ENCODE peak calls at places on chromosomes 11 and 22, in four cellular contexts. One of them, this sample, is unnamed.
A peak's percentile ranks its signal among the peaks of the same experiment; 100 is the strongest.

GRCh38 chr11:73151371-73151870 is 9.3 kb upstream of the FCHSD2 start:
- DNase-seq in retinal pigment epithelial cell: no peak
- DNase-seq in stimulated activated CD4-positive, alpha-beta T cell treated with anti-CD3 and anti-CD28 coated beads, TNF-alpha, amount 100 ng/mL, for 4 hours: no peak
- DNase-seq in M059J: no peak
- DNase-seq in this sample: no peak

GRCh38 chr11:8567597-8568198 is 26.3 kb downstream of the STK33 start:
- DNase-seq in stimulated activated CD4-positive, alpha-beta T cell treated with anti-CD3 and anti-CD28 coated beads, TNF-alpha, amount 100 ng/mL, for 4 hours: no peak
- DNase-seq in M059J: peak; percentile 65
- DNase-seq in retinal pigment epithelial cell: peak; percentile 78
- DNase-seq in this sample: no peak

GRCh38 chr11:68271023-68271780 is 571 bp downstream of the C11orf24 start:
- DNase-seq in M059J: peak; percentile 81
- DNase-seq in retinal pigment epithelial cell: peak; percentile 59
- DNase-seq in stimulated activated CD4-positive, alpha-beta T cell treated with anti-CD3 and anti-CD28 coated beads, TNF-alpha, amount 100 ng/mL, for 4 hours: no peak
- DNase-seq in this sample: peak; percentile 60

GRCh38 chr11:94593030-94593429 is 25.9 kb downstream of the PIWIL4 start:
- DNase-seq in retinal pigment epithelial cell: no peak
- DNase-seq in stimulated activated CD4-positive, alpha-beta T cell treated with anti-CD3 and anti-CD28 coated beads, TNF-alpha, amount 100 ng/mL, for 4 hours: no peak
- DNase-seq in M059J: peak; percentile 16
- DNase-seq in this sample: no peak

GRCh38 chr11:103608566-103608965 is 427.9 kb upstream of the DDI1 start:
- DNase-seq in stimulated activated CD4-positive, alpha-beta T cell treated with anti-CD3 and anti-CD28 coated beads, TNF-alpha, amount 100 ng/mL, for 4 hours: no peak
- DNase-seq in M059J: peak; percentile 81
- DNase-seq in retinal pigment epithelial cell: no peak
- DNase-seq in this sample: no peak

GRCh38 chr11:133840479-133840941 is 4.8 kb downstream of the SPATA19 start:
- DNase-seq in retinal pigment epithelial cell: no peak
- DNase-seq in stimulated activated CD4-positive, alpha-beta T cell treated with anti-CD3 and anti-CD28 coated beads, TNF-alpha, amount 100 ng/mL, for 4 hours: no peak
- DNase-seq in M059J: no peak
- DNase-seq in this sample: no peak

GRCh38 chr11:76236092-76237026 is 30.1 kb upstream of the WNT11 start:
- DNase-seq in stimulated activated CD4-positive, alpha-beta T cell treated with anti-CD3 and anti-CD28 coated beads, TNF-alpha, amount 100 ng/mL, for 4 hours: no peak
- DNase-seq in M059J: peak; percentile 65
- DNase-seq in retinal pigment epithelial cell: no peak
- DNase-seq in this sample: peak; percentile 16

GRCh38 chr22:47090591-47091240 is 328.3 kb downstream of the TBC1D22A start:
- DNase-seq in retinal pigment epithelial cell: no peak
- DNase-seq in stimulated activated CD4-positive, alpha-beta T cell treated with anti-CD3 and anti-CD28 coated beads, TNF-alpha, amount 100 ng/mL, for 4 hours: no peak
- DNase-seq in M059J: peak; percentile 19
- DNase-seq in this sample: no peak

GRCh38 chr11:1194977-1195689 is 27.7 kb upstream of the MUC5B start:
- DNase-seq in stimulated activated CD4-positive, alpha-beta T cell treated with anti-CD3 and anti-CD28 coated beads, TNF-alpha, amount 100 ng/mL, for 4 hours: no peak
- DNase-seq in M059J: no peak
- DNase-seq in retinal pigment epithelial cell: no peak
- DNase-seq in this sample: no peak

GRCh38 chr11:130766650-130767297 is 149.5 kb downstream of the SNX19 start:
- DNase-seq in M059J: no peak
- DNase-seq in stimulated activated CD4-positive, alpha-beta T cell treated with anti-CD3 and anti-CD28 coated beads, TNF-alpha, amount 100 ng/mL, for 4 hours: no peak
- DNase-seq in retinal pigment epithelial cell: no peak
- DNase-seq in this sample: no peak

GRCh38 chr11:67601098-67601497 is 5.6 kb upstream of the NDUFV1 start:
- DNase-seq in retinal pigment epithelial cell: no peak
- DNase-seq in M059J: no peak
- DNase-seq in stimulated activated CD4-positive, alpha-beta T cell treated with anti-CD3 and anti-CD28 coated beads, TNF-alpha, amount 100 ng/mL, for 4 hours: no peak
- DNase-seq in this sample: no peak

This sample was measured in head of caudate nucleus.